ENCODE peak calls at places on chromosomes 6 and 20, in four cellular contexts. U is MCF 10A, P is HT1080, X is EH. I is an unnamed sample.
A peak's percentile ranks its signal among the peaks of the same experiment; 100 is the strongest.

GRCh38 chr6:40738551-40738950 is 151.4 kb upstream of the LRFN2 start:
- DNase-seq in U (no peak), P (no peak), X (no peak), I (no peak)

GRCh38 chr6:142842423-142843261 is 102.3 kb downstream of the HIVEP2 start:
- DNase-seq in U (peak; percentile 58), P (peak; percentile 71), X (peak; percentile 81), I (no peak)

GRCh38 chr20:20017001-20017851 is at the start of gene NAA20:
- DNase-seq in U (peak; percentile 91), P (peak; percentile 92), X (peak; percentile 92), I (peak; percentile 94)

GRCh38 chr6:139452176-139452876 is 77.9 kb upstream of the CITED2 start:
- DNase-seq in U (peak; percentile 89), P (peak; percentile 17), X (peak; percentile 17), I (no peak)

GRCh38 chr20:34485068-34485634 is 31.1 kb upstream of the DYNLRB1 start:
- DNase-seq in U (no peak), P (no peak), X (no peak), I (no peak)

GRCh38 chr6:131182991-131183425 is 47.7 kb downstream of the AKAP7 start:
- DNase-seq in U (peak; percentile 5), P (no peak), X (peak; percentile 35), I (peak; percentile 1)

GRCh38 chr6:100202417-100203194 is 208.6 kb upstream of the MCHR2 start:
- DNase-seq in U (peak; percentile 94), P (peak; percentile 96), X (peak; percentile 99), I (no peak)

GRCh38 chr20:5863040-5863811 is 87.1 kb downstream of the TRMT6 start:
- DNase-seq in U (peak; percentile 90), P (peak; percentile 96), X (peak; percentile 67), I (no peak)

GRCh38 chr6:108117427-108118358 is 43.2 kb upstream of the OSTM1 start:
- DNase-seq in U (no peak), P (peak; percentile 45), X (peak; percentile 45), I (no peak)

GRCh38 chr6:31172973-31173384 is 2.5 kb upstream of the POU5F1 start:
- DNase-seq in U (no peak), P (no peak), X (no peak), I (no peak)

GRCh38 chr20:62929051-62929538 is 2.8 kb upstream of the DIDO1 start:
- DNase-seq in U (peak; percentile 37), P (no peak), X (peak; percentile 76), I (no peak)

GRCh38 chr6:34897130-34897529 is 8.1 kb downstream of the ANKS1A start:
- DNase-seq in U (no peak), P (no peak), X (peak; percentile 27), I (no peak)

GRCh38 chr6:112911949-112912348 is 564.8 kb downstream of the RFPL4B start:
- DNase-seq in U (no peak), P (no peak), X (peak; percentile 62), I (no peak)

GRCh38 chr6:122623279-122623678 is 13.1 kb downstream of the PKIB start:
- DNase-seq in U (no peak), P (no peak), X (no peak), I (no peak)

GRCh38 chr20:57092112-57092899 is 174.1 kb downstream of the BMP7 start:
- DNase-seq in U (peak; percentile 60), P (peak; percentile 38), X (peak; percentile 50), I (peak; percentile 49)

I was measured in COR-L47.